ENCODE peak calls at places on chromosomes 6 and 20, in six cellular contexts. S, E, D, I, T and Z are unnamed samples.

GRCh38 chr6:145727817-145728388 is 7.4 kb downstream of the EPM2A start:
- DNase-seq in D (no peak), E (peak; percentile 29), I (no peak), T (no peak), S (no peak), Z (no peak)

GRCh38 chr20:57480444-57481152 is 44.3 kb downstream of the CTCFL start:
- DNase-seq in S (no peak), T (no peak), E (no peak), D (no peak), I (no peak), Z (no peak)

GRCh38 chr6:42281570-42281969 is 63.9 kb upstream of the MRPS10 start:
- DNase-seq in I (no peak), S (no peak), D (peak; percentile 23), T (no peak), E (no peak), Z (no peak)

GRCh38 chr20:34124469-34125249 is 12.6 kb upstream of the EIF2S2 start:
- DNase-seq in T (no peak), I (peak; percentile 20), D (no peak), E (no peak), S (no peak), Z (no peak)

GRCh38 chr6:23656257-23656731 is 469.7 kb upstream of the NRSN1 start:
- DNase-seq in E (no peak), I (peak; percentile 10), T (no peak), D (no peak), S (peak; percentile 78), Z (no peak)

GRCh38 chr6:90068835-90069478 is 174.7 kb downstream of the GJA10 start:
- DNase-seq in I (no peak), D (no peak), T (peak; percentile 12), S (no peak), E (no peak), Z (no peak)

GRCh38 chr20:10179574-10180298 is 38.9 kb upstream of the SNAP25 start:
- DNase-seq in T (peak; percentile 5), D (no peak), E (peak; percentile 6), I (peak; percentile 14), S (no peak), Z (no peak)

GRCh38 chr6:142300758-142301251 is 1.0 kb upstream of the ADGRG6 start:
- DNase-seq in E (peak; percentile 100), I (peak; percentile 24), S (no peak), T (peak; percentile 94), D (no peak), Z (no peak)

GRCh38 chr6:89282749-89283148 is 32.4 kb downstream of the GABRR2 start:
- DNase-seq in I (no peak), T (no peak), E (no peak), S (no peak), D (no peak), Z (no peak)

GRCh38 chr20:32535316-32535952 is 49.7 kb downstream of the NOL4L start:
- DNase-seq in E (no peak), I (no peak), D (no peak), T (no peak), S (peak; percentile 59), Z (no peak)

GRCh38 chr6:130513770-130514169 is 148.0 kb downstream of the TMEM200A start:
- DNase-seq in E (no peak), S (no peak), I (no peak), T (no peak), D (peak; percentile 19), Z (no peak)

GRCh38 chr20:47686545-47686944 is 98.7 kb downstream of the SULF2 start:
- DNase-seq in S (no peak), I (peak; percentile 26), T (peak; percentile 63), E (no peak), D (no peak), Z (no peak)

GRCh38 chr6:39387785-39388184 is 65.3 kb upstream of the KCNK16 start:
- DNase-seq in T (no peak), D (no peak), S (no peak), I (no peak), E (peak; percentile 12), Z (no peak)

GRCh38 chr20:16877053-16877554 is 128.9 kb downstream of the OTOR start:
- DNase-seq in S (no peak), D (no peak), T (no peak), E (no peak), I (no peak), Z (no peak)

GRCh38 chr6:132341646-132342045 is 59.6 kb downstream of the MOXD1 start:
- DNase-seq in D (no peak), I (no peak), S (no peak), T (no peak), E (no peak), Z (no peak)

GRCh38 chr20:59806578-59806975 is 126.9 kb downstream of the SYCP2 start:
- DNase-seq in E (no peak), T (no peak), S (no peak), I (no peak), D (no peak), Z (no peak)

GRCh38 chr6:90790058-90790457 is 203.2 kb upstream of the MAP3K7 start:
- DNase-seq in T (peak; percentile 0), E (peak; percentile 39), D (no peak), I (peak; percentile 39), S (no peak), Z (no peak)

GRCh38 chr6:38117281-38117680 is 297.8 kb downstream of the ZFAND3 start:
- DNase-seq in T (peak; percentile 59), S (no peak), I (no peak), E (peak; percentile 33), D (no peak), Z (no peak)

GRCh38 chr6:112027942-112028674 is 25.8 kb upstream of the CCN6 start:
- DNase-seq in D (no peak), T (no peak), E (peak; percentile 35), S (no peak), I (no peak), Z (no peak)

GRCh38 chr20:9051508-9051907 is 17.4 kb upstream of the PLCB4 start:
- DNase-seq in T (peak; percentile 91), S (no peak), E (peak; percentile 97), D (no peak), I (no peak), Z (peak; percentile 18)

GRCh38 chr6:40930555-40930954 is 108.5 kb downstream of the UNC5CL start:
- DNase-seq in T (peak; percentile 49), S (no peak), I (no peak), E (peak; percentile 59), D (no peak), Z (no peak)

GRCh38 chr6:169263374-169263773 is 9.7 kb upstream of the THBS2 start:
- DNase-seq in I (no peak), E (no peak), T (no peak), S (no peak), D (no peak), Z (no peak)

GRCh38 chr20:1300083-1300840 is 28.7 kb downstream of the SDCBP2 start:
- DNase-seq in I (no peak), E (no peak), T (no peak), S (no peak), D (no peak), Z (no peak)

GRCh38 chr6:152496731-152497130 is 140.4 kb downstream of the SYNE1 start:
- DNase-seq in I (peak; percentile 2), D (no peak), S (no peak), E (no peak), T (no peak), Z (no peak)

GRCh38 chr6:125004198-125004597 is 42.0 kb downstream of the RNF217 start:
- DNase-seq in S (no peak), T (no peak), D (no peak), E (no peak), I (no peak), Z (no peak)

GRCh38 chr6:16770701-16771569 is 9.7 kb upstream of the ATXN1 start:
- DNase-seq in E (peak; percentile 83), D (peak; percentile 61), T (peak; percentile 87), I (peak; percentile 85), S (peak; percentile 65), Z (peak; percentile 37)

GRCh38 chr20:34344256-34344637 is 18.8 kb upstream of the ITCH start:
- DNase-seq in I (no peak), T (no peak), S (no peak), D (no peak), E (no peak), Z (no peak)

GRCh38 chr6:87110639-87111038 is 15.7 kb upstream of the CGA start:
- DNase-seq in S (no peak), D (no peak), T (no peak), I (no peak), E (no peak), Z (no peak)

GRCh38 chr6:129055796-129056195 is 172.9 kb downstream of the LAMA2 start:
- DNase-seq in I (no peak), D (no peak), S (no peak), T (no peak), E (peak; percentile 12), Z (no peak)

GRCh38 chr6:168030218-168030693 is 32.8 kb downstream of the KIF25 start:
- DNase-seq in T (no peak), S (no peak), E (no peak), D (no peak), I (no peak), Z (no peak)